ENCODE peak calls at places on chromosomes 12 and 14, in ten cellular contexts. W is RCC 7860; H is amygdala; X is EH; Q is neural crest cell; V is coronary artery; S is HuH-7; Y is stimulated activated CD8-positive, alpha-beta memory T cell treated with anti-CD3 and anti-CD28 coated beads, Interleukin-7, amount 100 ng/mL, for 1 hour; D is OCI-M1; K is mucosa of gallbladder. T is an unnamed sample.
A peak's percentile ranks its signal among the peaks of the same experiment; 100 is the strongest.

GRCh38 chr12:98594050-98594853 is 766 bp downstream of the SLC25A3 start:
- DNase-seq in Q (no peak), D (peak; percentile 57), Y (no peak), H (no peak), X (peak; percentile 48), W (no peak), S (no peak), V (peak; percentile 80), K (peak; percentile 23), T (no peak)

GRCh38 chr12:14216405-14217294 is 148.8 kb upstream of the ATF7IP start:
- DNase-seq in Y (no peak), Q (no peak), X (peak; percentile 48), D (peak; percentile 58), H (no peak), V (no peak), K (no peak), S (no peak), W (no peak), T (peak; percentile 17)

GRCh38 chr14:54803396-54803795 is 99.2 kb downstream of the GCH1 start:
- DNase-seq in W (no peak), V (peak; percentile 56), X (no peak), H (no peak), D (no peak), Y (no peak), S (no peak), Q (no peak), K (no peak), T (no peak)

GRCh38 chr12:19847294-19848059 is 408.2 kb downstream of the AEBP2 start:
- DNase-seq in D (peak; percentile 88), Y (no peak), X (peak; percentile 41), K (no peak), W (no peak), V (no peak), Q (no peak), H (no peak), S (no peak), T (no peak)

GRCh38 chr12:6570264-6570887 is 2.3 kb upstream of the NOP2 start:
- DNase-seq in Q (peak; percentile 61), H (no peak), Y (no peak), K (no peak), D (peak; percentile 73), V (no peak), S (peak; percentile 68), W (no peak), X (peak; percentile 48), T (no peak)

GRCh38 chr14:96614528-96614927 is 112.3 kb downstream of the PAPOLA start:
- DNase-seq in S (no peak), X (no peak), Y (no peak), K (no peak), V (no peak), Q (no peak), W (no peak), D (no peak), H (no peak), T (no peak)

GRCh38 chr12:63844391-63845341 is at the start of gene SRGAP1:
- DNase-seq in Q (peak; percentile 48), W (peak; percentile 63), V (peak; percentile 86), S (peak; percentile 39), H (peak; percentile 46), X (peak; percentile 79), D (peak; percentile 42), Y (no peak), K (peak; percentile 45), T (no peak)

GRCh38 chr12:513446-513845 is 53.7 kb downstream of the B4GALNT3 start:
- DNase-seq in Q (no peak), K (no peak), H (no peak), W (no peak), S (no peak), Y (no peak), X (no peak), V (no peak), D (no peak), T (no peak)

GRCh38 chr14:73634333-73634833 is 10.4 kb upstream of the DNAL1 start:
- DNase-seq in Y (no peak), W (no peak), D (no peak), V (no peak), X (no peak), K (no peak), H (peak; percentile 12), Q (peak; percentile 36), S (peak; percentile 58), T (no peak)

GRCh38 chr12:59715434-59715833 is 119.6 kb downstream of the SLC16A7 start:
- DNase-seq in W (no peak), Q (no peak), D (no peak), K (peak; percentile 63), V (no peak), S (no peak), Y (no peak), H (no peak), X (no peak), T (no peak)

GRCh38 chr12:12441891-12442461 is 85.1 kb downstream of the BORCS5 start:
- DNase-seq in Y (peak; percentile 14), Q (no peak), K (no peak), D (peak; percentile 94), S (no peak), V (no peak), H (no peak), X (peak; percentile 32), W (no peak), T (peak; percentile 35)

GRCh38 chr14:34966413-34966812 is 16.4 kb upstream of the SRP54 start:
- DNase-seq in W (no peak), Q (no peak), V (no peak), Y (no peak), X (no peak), K (no peak), S (no peak), H (no peak), D (peak; percentile 9), T (no peak)

GRCh38 chr14:74886001-74886400 is 4.3 kb downstream of the DLST start:
- DNase-seq in Y (no peak), H (no peak), S (no peak), K (no peak), W (no peak), Q (no peak), X (peak; percentile 97), V (no peak), D (no peak), T (no peak)

GRCh38 chr12:27987311-27987710 is 14.8 kb upstream of the PTHLH start:
- DNase-seq in V (no peak), W (no peak), Y (no peak), D (no peak), S (no peak), H (no peak), K (no peak), Q (no peak), X (no peak), T (no peak)

GRCh38 chr14:70897475-70897874 is 9.8 kb upstream of the PCNX1 start:
- DNase-seq in K (no peak), Y (no peak), H (no peak), D (no peak), Q (no peak), V (no peak), W (no peak), X (peak; percentile 86), S (no peak), T (no peak)

GRCh38 chr14:24165785-24166184 is 4.7 kb downstream of the IRF9 start:
- DNase-seq in X (no peak), D (no peak), H (no peak), V (peak; percentile 67), S (no peak), K (no peak), W (no peak), Q (no peak), Y (no peak), T (no peak)

GRCh38 chr14:50759800-50760543 is 71.0 kb downstream of the NIN start:
- DNase-seq in H (no peak), Q (no peak), S (no peak), D (no peak), X (no peak), K (no peak), Y (no peak), V (no peak), W (no peak), T (no peak)

GRCh38 chr12:132582582-132583279 is 27.7 kb downstream of the LRCOL1 start:
- DNase-seq in W (no peak), Y (no peak), X (no peak), Q (no peak), H (no peak), K (no peak), D (no peak), V (no peak), S (no peak), T (no peak)

GRCh38 chr12:100439797-100440196 is 33.9 kb upstream of the NR1H4 start:
- DNase-seq in X (no peak), V (no peak), S (no peak), Q (no peak), D (no peak), K (no peak), W (no peak), Y (no peak), H (no peak), T (no peak)

GRCh38 chr12:57005980-57006808 is at the start of gene ZBTB39:
- DNase-seq in K (peak; percentile 23), X (peak; percentile 66), Q (peak; percentile 59), D (peak; percentile 72), V (peak; percentile 73), W (peak; percentile 7), S (peak; percentile 89), H (no peak), Y (peak; percentile 37), T (peak; percentile 48)

GRCh38 chr14:74437654-74438053 is 11.6 kb upstream of the SYNDIG1L start:
- DNase-seq in Q (no peak), H (no peak), W (no peak), D (no peak), X (peak; percentile 18), Y (no peak), S (no peak), V (peak; percentile 11), K (no peak), T (no peak)

GRCh38 chr12:119673634-119674033 is 5.7 kb downstream of the PRKAB1 start:
- DNase-seq in X (no peak), H (no peak), V (no peak), W (no peak), S (no peak), Y (no peak), D (no peak), K (peak; percentile 53), Q (no peak), T (no peak)

GRCh38 chr14:21680072-21680471 is 6.5 kb upstream of the OR4E1 start:
- DNase-seq in H (no peak), X (peak; percentile 9), D (no peak), K (no peak), Q (no peak), Y (no peak), S (no peak), V (no peak), W (no peak), T (no peak)

GRCh38 chr12:29578731-29579130 is 81.2 kb upstream of the OVCH1 start:
- DNase-seq in K (no peak), V (no peak), H (no peak), X (peak; percentile 16), W (no peak), D (no peak), Q (no peak), Y (no peak), S (no peak), T (no peak)

GRCh38 chr12:127595506-127595905 is 671.5 kb upstream of the TMEM132C start:
- DNase-seq in S (no peak), W (no peak), D (no peak), Q (no peak), X (no peak), H (no peak), K (no peak), Y (no peak), V (no peak), T (no peak)

GRCh38 chr14:64704743-64705405 is 650 bp downstream of the PLEKHG3 start:
- DNase-seq in X (peak; percentile 42), H (no peak), Q (peak; percentile 43), D (no peak), V (peak; percentile 76), S (no peak), K (no peak), Y (no peak), W (no peak), T (no peak)

GRCh38 chr12:110028323-110028722 is 20.0 kb downstream of the C12orf76 start:
- DNase-seq in Y (no peak), Q (no peak), V (no peak), K (no peak), H (no peak), W (no peak), X (no peak), S (no peak), D (no peak), T (no peak)

GRCh38 chr14:100472491-100472890 is 114.7 kb downstream of the BEGAIN start:
- DNase-seq in Y (no peak), W (no peak), H (no peak), X (no peak), D (no peak), V (no peak), K (no peak), Q (no peak), S (no peak), T (no peak)

T was measured in central memory CD8-positive, alpha-beta T cell.